ENCODE peak calls at places on chromosome 9, in nine cellular contexts. X, B, P, T, F, I, Y, V and D are unnamed samples.

GRCh38 chr9:132150256-132150655 is 11.6 kb upstream of the NTNG2 start:
- DNase-seq in F (no peak), Y (no peak), P (no peak), T (no peak), I (no peak), X (no peak), B (no peak), V (no peak), D (no peak)

GRCh38 chr9:16960084-16960483 is 89.6 kb upstream of the BNC2 start:
- DNase-seq in I (no peak), Y (no peak), X (no peak), P (no peak), B (no peak), V (no peak), T (no peak), F (no peak), D (no peak)

GRCh38 chr9:75803130-75803529 is 87.3 kb upstream of the PCSK5 start:
- DNase-seq in I (no peak), P (no peak), F (no peak), T (no peak), X (no peak), B (no peak), V (no peak), Y (no peak), D (no peak)

GRCh38 chr9:72362118-72362531 is 2.9 kb downstream of the ZFAND5 start:
- DNase-seq in T (no peak), Y (no peak), B (no peak), V (peak), I (no peak), P (no peak), F (no peak), X (no peak), D (peak)

GRCh38 chr9:124045076-124045829 is 33.7 kb downstream of the LHX2 start:
- DNase-seq in Y (no peak), V (peak), I (peak), P (peak), X (peak), T (no peak), F (no peak), B (no peak), D (peak)

GRCh38 chr9:130453487-130453886 is 8.7 kb downstream of the ASS1 start:
- DNase-seq in X (no peak), I (peak), F (no peak), B (no peak), V (peak), P (peak), Y (no peak), T (no peak), D (no peak)

GRCh38 chr9:69412741-69413150 is 87.7 kb downstream of the ENTREP1 start:
- DNase-seq in V (peak), I (peak), X (peak), P (no peak), Y (peak), F (no peak), T (peak), B (no peak), D (peak)

GRCh38 chr9:123789893-123790292 is 140.0 kb downstream of the DENND1A start:
- DNase-seq in T (no peak), I (no peak), B (no peak), X (no peak), V (no peak), Y (no peak), P (no peak), F (no peak), D (no peak)

GRCh38 chr9:93665566-93666278 is 89.3 kb downstream of the PHF2 start:
- DNase-seq in F (no peak), V (no peak), P (no peak), B (no peak), T (no peak), Y (no peak), X (peak), I (no peak), D (no peak)

GRCh38 chr9:118336167-118336951 is 632.2 kb downstream of the TLR4 start:
- DNase-seq in Y (no peak), X (no peak), B (no peak), F (no peak), V (no peak), T (no peak), P (no peak), I (no peak), D (no peak)

GRCh38 chr9:118331622-118332045 is 627.4 kb downstream of the TLR4 start:
- DNase-seq in X (no peak), T (peak), P (no peak), B (no peak), Y (no peak), V (no peak), I (no peak), F (no peak), D (no peak)

GRCh38 chr9:118325757-118326156 is 621.6 kb downstream of the TLR4 start:
- DNase-seq in X (no peak), B (no peak), F (no peak), I (no peak), V (no peak), P (no peak), T (no peak), Y (no peak), D (no peak)

GRCh38 chr9:118326326-118326725 is 622.1 kb downstream of the TLR4 start:
- DNase-seq in Y (no peak), B (no peak), T (no peak), I (no peak), V (no peak), F (no peak), P (no peak), X (no peak), D (no peak)

DNA sequence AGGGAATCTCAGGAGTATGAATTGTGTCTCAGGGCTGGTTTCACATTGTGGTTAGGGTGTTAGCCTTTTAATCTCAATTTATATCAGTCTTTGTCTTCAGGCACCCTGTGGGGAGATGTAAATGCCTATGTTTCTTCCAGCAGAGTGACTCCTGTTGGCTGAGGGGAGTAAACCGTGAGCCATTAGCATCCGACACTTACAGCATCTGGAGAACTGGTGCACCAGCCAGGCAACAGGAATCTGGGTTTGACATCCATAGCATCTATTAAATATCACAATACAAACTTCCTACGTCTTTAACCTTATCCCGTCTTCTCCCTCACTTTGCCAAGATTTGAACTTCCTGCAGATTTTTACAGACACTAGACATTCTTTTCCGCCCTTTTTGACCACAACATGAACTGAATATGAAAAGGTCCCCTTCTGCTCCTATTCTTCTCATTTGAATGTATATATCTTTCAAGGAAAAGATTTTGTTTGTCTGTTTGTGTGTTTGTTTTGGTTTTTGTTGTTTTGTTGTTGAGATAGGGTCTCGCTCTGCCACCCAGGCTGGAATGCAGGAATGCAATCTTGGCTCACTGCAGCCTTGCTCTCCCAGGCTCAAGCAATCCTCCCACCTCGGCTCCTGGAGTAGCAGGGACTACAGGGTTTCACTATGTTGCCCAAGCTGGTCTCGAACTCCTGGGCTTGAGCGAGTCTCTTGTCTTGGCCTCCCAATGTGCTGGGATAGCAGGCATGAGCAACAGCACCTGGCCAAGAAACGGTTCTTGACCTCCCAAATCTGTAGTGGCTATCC is 626.2 kb downstream of the TLR4 start:
- DNase-seq in X (no peak), F (no peak), B (no peak), V (no peak), T (no peak), I (no peak), Y (no peak), P (no peak), D (no peak)
- TF ChIP-seq POLR2A in X (no peak), F (no peak), B (no peak), V (no peak), T (no peak), I (no peak), Y (no peak), P (no peak), D (no peak)

GRCh38 chr9:128191406-128192046 is at the start of gene CIZ1:
- DNase-seq in X (peak), V (peak), I (peak), P (peak), B (no peak), T (peak), Y (peak), F (peak), D (peak)
- TF ChIP-seq POLR2A in X (no peak), V (peak), I (no peak), P (no peak), B (no peak), T (peak), Y (peak), F (no peak), D (peak)

GRCh38 chr9:96398582-96399334 is 15.2 kb upstream of the SLC35D2 start:
- DNase-seq in T (no peak), F (no peak), Y (no peak), B (no peak), I (no peak), X (no peak), V (peak), P (no peak), D (no peak)
- TF ChIP-seq POLR2A in T (no peak), F (no peak), Y (no peak), B (no peak), I (no peak), X (no peak), V (no peak), P (no peak), D (no peak)

DNA sequence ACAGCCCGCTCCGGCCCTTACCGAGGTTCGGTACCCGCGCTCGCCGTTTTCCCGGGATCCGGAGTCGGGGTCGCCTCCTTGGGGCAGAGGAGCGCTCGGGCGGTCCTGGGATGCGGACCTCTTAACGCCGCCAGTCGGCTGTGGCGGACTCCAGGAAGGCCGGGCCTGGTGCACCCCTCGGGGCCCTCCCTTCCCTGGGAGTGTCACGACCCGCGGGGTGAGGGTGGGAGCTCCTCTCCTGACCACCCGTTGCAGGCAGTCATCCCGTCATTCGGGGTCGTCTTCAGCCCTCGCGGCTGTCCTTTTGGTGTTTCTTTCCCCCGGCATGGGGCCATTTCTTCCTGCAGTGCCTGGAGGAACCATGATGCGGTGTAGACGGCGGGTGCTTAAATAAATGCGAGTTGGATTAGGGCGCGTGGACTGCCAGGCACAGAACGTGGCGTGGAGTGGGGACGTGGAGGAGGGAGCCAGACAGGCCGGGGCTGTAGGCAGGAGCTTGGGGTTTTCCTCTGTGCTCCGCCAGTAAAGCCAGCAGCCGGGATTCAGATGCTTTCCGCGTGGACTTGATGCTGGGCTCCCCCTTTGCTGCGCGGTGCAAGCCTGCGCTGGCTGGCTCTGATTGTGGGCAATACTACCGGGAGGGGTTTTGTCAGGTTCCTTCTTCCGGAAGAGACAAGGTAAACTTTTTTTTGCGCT is 793 bp downstream of the KDM4C start:
- DNase-seq in P (peak), Y (peak), F (peak), I (peak), X (peak), B (peak), T (peak), V (peak), D (peak)
- TF ChIP-seq POLR2A in P (no peak), Y (no peak), F (no peak), I (no peak), X (no peak), B (no peak), T (no peak), V (no peak), D (no peak)

GRCh38 chr9:34572092-34572491 is 17.4 kb downstream of the CNTFR start:
- DNase-seq in Y (no peak), T (no peak), P (no peak), F (no peak), V (no peak), X (no peak), I (no peak), B (no peak), D (no peak)
- TF ChIP-seq POLR2A in Y (no peak), T (no peak), P (no peak), F (no peak), V (no peak), X (no peak), I (no peak), B (no peak), D (no peak)

DNA sequence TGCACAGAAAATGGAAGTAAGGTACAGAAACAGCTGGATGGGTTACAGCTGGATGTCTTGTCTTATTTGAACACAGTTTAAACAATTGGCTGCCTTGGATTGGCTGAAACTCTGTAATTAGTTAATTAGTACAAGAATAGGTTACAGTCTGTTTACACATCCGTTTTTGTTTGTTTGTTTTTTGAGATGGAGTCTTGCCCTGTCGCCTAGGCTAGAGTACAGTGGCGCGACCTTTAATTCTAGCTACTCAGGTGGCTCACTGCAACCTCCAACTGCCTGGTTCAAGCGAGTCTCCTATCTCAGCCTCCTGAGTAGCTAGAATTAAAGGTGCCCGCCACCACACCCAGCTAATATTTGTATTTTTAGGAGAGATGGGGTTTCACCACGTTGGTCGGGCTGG is 368.7 kb upstream of the KLF4 start:
- DNase-seq in X (no peak), P (no peak), Y (no peak), T (no peak), F (no peak), B (peak), I (no peak), V (no peak), D (no peak)
- TF ChIP-seq POLR2A in X (no peak), P (no peak), Y (no peak), T (no peak), F (no peak), B (no peak), I (no peak), V (no peak), D (no peak)

GRCh38 chr9:109923371-109923770 is 143.4 kb downstream of the PALM2AKAP2 start:
- DNase-seq in I (no peak), F (no peak), Y (no peak), X (no peak), P (no peak), V (peak), B (no peak), T (no peak), D (no peak)
- TF ChIP-seq POLR2A in I (no peak), F (no peak), Y (no peak), X (no peak), P (no peak), V (no peak), B (no peak), T (no peak), D (no peak)

GRCh38 chr9:134917431-134918373 is at the start of gene FCN1:
- DNase-seq in F (no peak), P (no peak), T (no peak), X (no peak), V (no peak), B (no peak), I (no peak), Y (no peak), D (no peak)
- TF ChIP-seq POLR2A in F (no peak), P (no peak), T (no peak), X (no peak), V (no peak), B (no peak), I (no peak), Y (no peak), D (no peak)

GRCh38 chr9:128103589-128103962 is 24.0 kb downstream of the PTGES2 start:
- DNase-seq in I (no peak), B (no peak), X (no peak), Y (no peak), T (no peak), V (no peak), F (no peak), P (no peak), D (no peak)

GRCh38 chr9:128105538-128106175 is 21.9 kb downstream of the PTGES2 start:
- DNase-seq in P (no peak), B (no peak), Y (no peak), F (no peak), T (no peak), I (no peak), V (no peak), X (no peak), D (no peak)

GRCh38 chr9:128102861-128103588 is 24.5 kb downstream of the PTGES2 start:
- DNase-seq in I (peak), F (no peak), P (no peak), Y (no peak), X (no peak), B (no peak), V (no peak), T (no peak), D (no peak)

GRCh38 chr9:128102196-128102595 is 25.3 kb downstream of the PTGES2 start:
- DNase-seq in V (no peak), F (no peak), I (no peak), B (no peak), Y (no peak), T (no peak), P (no peak), X (no peak), D (no peak)

GRCh38 chr9:128104171-128104618 is 23.3 kb downstream of the PTGES2 start:
- DNase-seq in Y (no peak), V (peak), F (no peak), I (peak), B (no peak), X (no peak), P (no peak), T (no peak), D (no peak)
- TF ChIP-seq POLR2A in Y (no peak), V (no peak), F (no peak), I (no peak), B (no peak), X (no peak), P (no peak), T (no peak), D (no peak)

GRCh38 chr9:133374612-133375115 is 1.2 kb downstream of the SURF4 start:
- DNase-seq in Y (no peak), F (no peak), X (no peak), P (no peak), V (no peak), B (no peak), I (no peak), T (no peak), D (peak)

GRCh38 chr9:133377721-133378216 is 1.6 kb downstream of the STKLD1 start:
- DNase-seq in X (no peak), V (no peak), F (no peak), T (no peak), P (no peak), Y (no peak), B (no peak), I (no peak), D (peak)

GRCh38 chr9:133375724-133376654 is at the start of the genes STKLD1 and SURF4:
- DNase-seq in I (peak), Y (peak), X (peak), F (peak), B (no peak), T (peak), P (peak), V (peak), D (peak)

GRCh38 chr9:133372144-133372543 is 3.7 kb downstream of the SURF4 start:
- DNase-seq in P (no peak), F (no peak), B (no peak), X (no peak), Y (no peak), I (no peak), T (no peak), V (no peak), D (no peak)

GRCh38 chr9:133375116-133375723 is 640 bp downstream of the SURF4 start:
- DNase-seq in T (peak), F (no peak), P (no peak), I (peak), X (no peak), Y (no peak), B (no peak), V (peak), D (peak)
- TF ChIP-seq POLR2A in T (no peak), F (no peak), P (no peak), I (no peak), X (no peak), Y (no peak), B (no peak), V (no peak), D (no peak)